ENCODE peak calls at places on chromosomes 12 and 14, in five cellular contexts. A, K, I, N and S are unnamed samples.

GRCh38 chr12:42679402-42679801 is 89.9 kb upstream of the PRICKLE1 start:
- DNase-seq in A (no peak), K (no peak), I (no peak), N (peak; percentile 22), S (no peak)

GRCh38 chr12:54000105-54000773 is at the start of gene HOXC9:
- DNase-seq in A (no peak), K (no peak), I (no peak), N (no peak), S (no peak)

GRCh38 chr12:99495797-99496196 is 151.8 kb upstream of the GARIN6 start:
- DNase-seq in A (no peak), K (no peak), I (no peak), N (no peak), S (peak; percentile 76)

GRCh38 chr14:69318241-69318640 is 58.3 kb downstream of the GALNT16 start:
- DNase-seq in A (no peak), K (no peak), I (no peak), N (no peak), S (no peak)

GRCh38 chr14:99255621-99256482 is 16.1 kb downstream of the BCL11B start:
- DNase-seq in A (no peak), K (no peak), I (no peak), N (no peak), S (no peak)

GRCh38 chr12:119692410-119692809 is 24.5 kb downstream of the PRKAB1 start:
- DNase-seq in A (no peak), K (no peak), I (no peak), N (no peak), S (peak; percentile 92)

GRCh38 chr12:106601031-106601430 is 18.2 kb downstream of the RFX4 start:
- DNase-seq in A (no peak), K (peak; percentile 88), I (peak; percentile 22), N (no peak), S (no peak)

GRCh38 chr14:24806061-24806678 is 172.2 kb upstream of the GZMB start:
- DNase-seq in A (no peak), K (peak; percentile 80), I (peak; percentile 58), N (peak; percentile 65), S (peak; percentile 24)

GRCh38 chr12:9241301-9241700 is 33.1 kb upstream of the PZP start:
- DNase-seq in A (no peak), K (no peak), I (no peak), N (no peak), S (no peak)

GRCh38 chr12:5026342-5026938 is 17.2 kb upstream of the KCNA5 start:
- DNase-seq in A (no peak), K (no peak), I (no peak), N (no peak), S (no peak)

GRCh38 chr14:73290279-73290678 is 53.0 kb downstream of the PAPLN start:
- DNase-seq in A (no peak), K (no peak), I (no peak), N (no peak), S (no peak)

GRCh38 chr12:131351319-131352028 is 359.4 kb upstream of the SFSWAP start:
- DNase-seq in A (no peak), K (peak; percentile 37), I (no peak), N (no peak), S (peak; percentile 53)

GRCh38 chr12:91777268-91777997 is 368.2 kb downstream of the BTG1 start:
- DNase-seq in A (no peak), K (no peak), I (no peak), N (no peak), S (no peak)

GRCh38 chr12:119200601-119201000 is 21.9 kb downstream of the HSPB8 start:
- DNase-seq in A (no peak), K (no peak), I (no peak), N (no peak), S (no peak)

GRCh38 chr14:72549026-72549425 is 344.9 kb downstream of the DPF3 start:
- DNase-seq in A (no peak), K (no peak), I (no peak), N (no peak), S (no peak)

GRCh38 chr12:110199360-110200123 is 75.4 kb downstream of the IFT81 start:
- DNase-seq in A (no peak), K (peak; percentile 73), I (no peak), N (peak; percentile 47), S (peak; percentile 13)

GRCh38 chr12:21433525-21433924 is 3.9 kb upstream of the PYROXD1 start:
- DNase-seq in A (no peak), K (peak; percentile 91), I (no peak), N (no peak), S (no peak)

GRCh38 chr12:71556881-71557280 is 106.8 kb downstream of the ZFC3H1 start:
- DNase-seq in A (no peak), K (peak; percentile 96), I (no peak), N (peak; percentile 84), S (no peak)